ENCODE peak calls at places on chromosomes 12 and 14, in seven cellular contexts. P is NCI-H774; U is stimulated activated CD8-positive, alpha-beta memory T cell treated with anti-CD3 and anti-CD28 coated beads, Interleukin-7, amount 100 ng/mL, for 24 hours; O is astrocyte of the cerebellum; D is iPS-NIHi11; I is LoVo; N is ACHN. H is an unnamed sample.

GRCh38 chr14:94368956-94369355 is 19.4 kb downstream of the SERPINA1 start:
- DNase-seq in P (no peak), N (no peak), D (no peak), I (no peak), U (no peak), O (no peak), H (no peak)

GRCh38 chr12:12357697-12358476 is 1.0 kb downstream of the BORCS5 start:
- DNase-seq in U (no peak), D (no peak), I (no peak), P (no peak), N (peak; percentile 21), O (no peak), H (no peak)

GRCh38 chr14:89648924-89649323 is 231.9 kb upstream of the FOXN3 start:
- DNase-seq in I (no peak), N (no peak), U (no peak), D (no peak), O (no peak), P (no peak), H (no peak)

GRCh38 chr14:93081875-93082570 is 33.7 kb downstream of the ITPK1 start:
- DNase-seq in D (no peak), P (no peak), N (no peak), I (no peak), O (no peak), U (peak; percentile 30), H (no peak)

GRCh38 chr12:57456145-57456700 is 1.1 kb downstream of the INHBE start:
- DNase-seq in U (no peak), I (peak; percentile 55), D (no peak), P (no peak), N (peak; percentile 81), O (no peak), H (peak; percentile 53)

GRCh38 chr14:68421116-68421515 is 371.8 kb downstream of the ZFP36L1 start:
- DNase-seq in D (no peak), P (no peak), I (no peak), U (no peak), O (no peak), N (no peak), H (no peak)

GRCh38 chr12:80321653-80322052 is 122.4 kb upstream of the PTPRQ start:
- DNase-seq in O (no peak), I (peak; percentile 10), U (no peak), N (no peak), D (no peak), P (no peak), H (peak; percentile 5)

GRCh38 chr12:46865311-46865710 is 39.5 kb upstream of the SLC38A4 start:
- DNase-seq in D (no peak), N (no peak), O (no peak), I (no peak), U (no peak), P (no peak), H (no peak)

GRCh38 chr12:11885261-11886038 is 185.3 kb upstream of the BCL2L14 start:
- DNase-seq in O (no peak), D (peak; percentile 48), P (peak; percentile 83), N (peak; percentile 45), U (no peak), I (peak; percentile 84), H (peak; percentile 38)

GRCh38 chr14:86143248-86143647 is 613.3 kb downstream of the FLRT2 start:
- DNase-seq in N (no peak), I (no peak), P (no peak), D (no peak), O (no peak), U (no peak), H (no peak)

GRCh38 chr14:52590318-52590717 is 37.7 kb downstream of the GPR137C start:
- DNase-seq in D (no peak), U (no peak), N (no peak), O (no peak), P (no peak), I (no peak), H (no peak)

GRCh38 chr12:43312991-43313505 is 239.0 kb downstream of the ADAMTS20 start:
- DNase-seq in I (no peak), D (no peak), P (no peak), O (no peak), N (no peak), U (no peak), H (no peak)

GRCh38 chr14:77910506-77910905 is 110.6 kb downstream of the ADCK1 start:
- DNase-seq in U (no peak), I (no peak), P (peak; percentile 49), D (no peak), N (no peak), O (no peak), H (no peak)

GRCh38 chr14:34018564-34019244 is 67.8 kb upstream of the EGLN3 start:
- DNase-seq in U (no peak), D (no peak), O (no peak), I (no peak), N (no peak), P (no peak), H (no peak)

GRCh38 chr14:60796434-60796833 is 61.9 kb downstream of the MNAT1 start:
- DNase-seq in P (no peak), N (no peak), O (no peak), U (no peak), I (no peak), D (no peak), H (no peak)

GRCh38 chr14:92586001-92586947 is 72.7 kb downstream of the RIN3 start:
- DNase-seq in U (no peak), D (no peak), I (no peak), P (no peak), O (peak; percentile 96), N (peak; percentile 36), H (no peak)

GRCh38 chr14:79248771-79249170 is 962.5 kb downstream of the DIO2 start:
- DNase-seq in O (no peak), P (no peak), D (no peak), U (no peak), I (no peak), N (no peak), H (no peak)

GRCh38 chr12:56160160-56160763 is 2.1 kb downstream of the MYL6 start:
- DNase-seq in I (no peak), N (no peak), D (no peak), O (no peak), P (no peak), U (peak; percentile 28), H (no peak)

GRCh38 chr14:54123836-54124235 is 167.2 kb upstream of the BMP4 start:
- DNase-seq in U (no peak), N (no peak), I (no peak), P (no peak), D (no peak), O (no peak), H (no peak)

GRCh38 chr14:56324831-56325230 is 206.6 kb downstream of the PELI2 start:
- DNase-seq in I (no peak), U (no peak), O (no peak), N (no peak), P (no peak), D (no peak), H (no peak)

GRCh38 chr12:14473707-14474287 is 93.9 kb downstream of the PLBD1 start:
- DNase-seq in P (no peak), D (no peak), U (no peak), O (no peak), I (peak; percentile 29), N (peak; percentile 54), H (no peak)

GRCh38 chr12:2406903-2407302 is 354.1 kb downstream of the CACNA1C start:
- DNase-seq in O (no peak), I (no peak), D (no peak), U (no peak), N (no peak), P (no peak), H (no peak)